ENCODE peak calls at places on chromosome 7, in ten cellular contexts. Z, R, N, B, D, E, C, H, U and A are unnamed samples.

GRCh38 chr7:84524714-84525694 is 330.4 kb upstream of the SEMA3A start:
- DNase-seq in Z (no peak), R (no peak), N (no peak), B (peak; percentile 15), D (no peak), E (no peak), C (no peak), H (peak; percentile 8), U (no peak), A (no peak)

GRCh38 chr7:159092701-159093121 is 52.0 kb downstream of the VIPR2 start:
- DNase-seq in Z (peak; percentile 24), R (no peak), N (no peak), B (no peak), D (no peak), E (no peak), C (no peak), H (no peak), U (peak; percentile 4), A (no peak)

GRCh38 chr7:97006146-97006950 is 995 bp downstream of the DLX6 start:
- DNase-seq in Z (no peak), R (no peak), N (no peak), B (peak; percentile 36), D (no peak), E (peak; percentile 45), C (peak; percentile 64), H (peak; percentile 53), U (no peak), A (no peak)

GRCh38 chr7:54841772-54842707 is 83.0 kb upstream of the SEC61G start:
- DNase-seq in Z (no peak), R (peak; percentile 62), N (no peak), B (no peak), D (peak; percentile 33), E (peak; percentile 44), C (peak; percentile 40), H (peak; percentile 52), U (peak; percentile 17), A (no peak)

GRCh38 chr7:128398016-128398840 is 11.6 kb downstream of the IMPDH1 start:
- DNase-seq in Z (peak; percentile 69), R (no peak), N (no peak), B (peak; percentile 74), D (no peak), E (peak; percentile 54), C (peak; percentile 73), H (peak; percentile 74), U (peak; percentile 69), A (peak; percentile 70)

GRCh38 chr7:29597266-29597665 is 33.6 kb downstream of the PRR15 start:
- DNase-seq in Z (no peak), R (no peak), N (no peak), B (no peak), D (no peak), E (no peak), C (no peak), H (no peak), U (no peak), A (no peak)

GRCh38 chr7:101575168-101575567 is 53.9 kb downstream of the MYL10 start:
- DNase-seq in Z (no peak), R (no peak), N (no peak), B (no peak), D (no peak), E (no peak), C (no peak), H (no peak), U (no peak), A (no peak)

GRCh38 chr7:94395141-94396041 is 696 bp downstream of the COL1A2 start:
- DNase-seq in Z (no peak), R (no peak), N (no peak), B (peak; percentile 47), D (peak; percentile 59), E (peak; percentile 69), C (peak; percentile 83), H (peak; percentile 64), U (peak; percentile 30), A (peak; percentile 44)

GRCh38 chr7:23472046-23472445 is 1.8 kb upstream of the IGF2BP3 start:
- DNase-seq in Z (no peak), R (no peak), N (no peak), B (no peak), D (no peak), E (peak; percentile 68), C (no peak), H (no peak), U (no peak), A (no peak)

GRCh38 chr7:23471090-23471859 is 984 bp upstream of the IGF2BP3 start:
- DNase-seq in Z (peak; percentile 59), R (no peak), N (no peak), B (peak; percentile 80), D (peak; percentile 72), E (peak; percentile 98), C (no peak), H (no peak), U (peak; percentile 21), A (peak; percentile 89)

GRCh38 chr7:23469961-23470250 is 385 bp downstream of the IGF2BP3 start:
- DNase-seq in Z (no peak), R (no peak), N (no peak), B (no peak), D (no peak), E (no peak), C (no peak), H (no peak), U (no peak), A (no peak)

GRCh38 chr7:23469150-23469960 is 936 bp downstream of the IGF2BP3 start:
- DNase-seq in Z (peak; percentile 52), R (no peak), N (no peak), B (no peak), D (no peak), E (peak; percentile 78), C (no peak), H (peak; percentile 12), U (no peak), A (no peak)

DNA sequence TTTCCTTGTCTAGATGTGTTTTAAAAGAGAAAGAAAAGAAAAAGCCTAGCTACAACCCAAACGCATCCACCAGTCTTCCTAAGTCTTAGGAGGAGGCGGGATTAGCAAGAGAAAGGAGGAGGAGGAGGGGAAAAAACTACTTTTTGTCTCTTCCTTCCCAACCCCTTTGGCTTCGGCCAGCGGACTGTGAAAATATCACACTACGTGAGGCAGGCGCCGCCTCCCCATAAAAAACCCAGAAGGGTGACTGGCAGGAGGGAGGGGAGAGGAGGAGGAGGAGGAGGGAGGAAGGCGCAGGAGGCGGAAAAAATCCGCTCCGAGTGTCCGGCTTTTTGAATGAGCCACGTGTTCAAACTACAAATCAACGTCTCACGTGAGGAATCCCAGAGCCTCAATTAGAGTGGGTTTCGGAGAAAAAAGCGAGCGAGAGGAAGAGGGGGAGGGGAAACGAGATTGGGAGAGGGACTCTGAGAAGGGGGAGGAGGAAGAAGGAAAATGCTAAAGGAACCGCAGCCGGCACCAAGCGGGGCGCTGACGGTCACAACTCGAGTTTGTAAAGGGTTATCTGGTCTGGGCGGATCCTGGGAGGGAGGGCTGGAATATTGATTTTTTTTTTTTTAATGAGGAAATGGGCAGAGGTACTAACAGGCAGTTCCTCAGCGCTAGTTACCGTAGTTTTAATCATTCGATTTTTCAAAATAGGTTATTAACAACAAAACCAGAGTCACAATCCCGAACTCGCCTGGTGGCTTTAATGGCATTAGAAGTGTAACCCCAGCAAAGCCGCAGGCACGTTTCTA is at the start of gene IGF2BP3:
- DNase-seq in Z (peak; percentile 51), R (no peak), N (no peak), B (peak; percentile 76), D (peak; percentile 97), E (peak; percentile 99), C (no peak), H (no peak), U (peak; percentile 24), A (peak; percentile 89)
- TF ChIP-seq POLR2A in Z (no peak), R (no peak), N (no peak), B (peak; percentile 34), D (no peak), E (peak; percentile 85), C (no peak), H (no peak), U (no peak), A (peak; percentile 60)

GRCh38 chr7:95593343-95593742 is 3.0 kb downstream of the PDK4 start:
- DNase-seq in Z (no peak), R (no peak), N (no peak), B (no peak), D (no peak), E (no peak), C (no peak), H (no peak), U (no peak), A (no peak)
- TF ChIP-seq POLR2A in Z (no peak), R (no peak), N (no peak), B (no peak), D (no peak), E (no peak), C (no peak), H (no peak), U (no peak), A (no peak)

GRCh38 chr7:80981405-80981804 is 62.6 kb upstream of the SEMA3C start:
- DNase-seq in Z (no peak), R (no peak), N (no peak), B (no peak), D (no peak), E (no peak), C (peak; percentile 17), H (no peak), U (no peak), A (no peak)

DNA sequence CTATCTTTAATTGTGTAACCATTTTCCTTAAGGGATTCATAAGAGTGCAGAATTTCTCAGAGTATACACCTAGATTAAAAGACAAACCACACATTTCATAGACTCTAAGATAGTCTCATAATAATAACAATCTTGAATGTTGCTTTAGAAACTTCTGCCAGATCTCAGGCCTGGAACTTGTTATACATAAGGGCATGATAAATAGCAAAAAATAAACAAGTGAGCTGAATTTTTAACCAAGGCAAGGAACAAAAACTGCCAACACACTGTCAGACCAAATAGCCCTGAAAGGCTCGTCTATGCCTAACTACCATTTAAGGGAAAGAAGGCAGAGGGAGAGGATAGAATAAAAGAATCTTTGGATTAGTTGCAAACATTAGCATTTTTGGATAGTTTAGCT is 65.8 kb upstream of the SEMA3C start:
- DNase-seq in Z (no peak), R (no peak), N (no peak), B (no peak), D (no peak), E (no peak), C (no peak), H (no peak), U (no peak), A (no peak)
- TF ChIP-seq POLR2A in Z (no peak), R (no peak), N (no peak), B (no peak), D (no peak), E (no peak), C (no peak), H (no peak), U (no peak), A (no peak)

GRCh38 chr7:16564023-16564380 is 37.4 kb downstream of the LRRC72 start:
- DNase-seq in Z (no peak), R (no peak), N (no peak), B (no peak), D (no peak), E (no peak), C (no peak), H (no peak), U (no peak), A (no peak)

GRCh38 chr7:16561943-16562342 is 35.3 kb downstream of the LRRC72 start:
- DNase-seq in Z (no peak), R (no peak), N (no peak), B (no peak), D (no peak), E (no peak), C (no peak), H (no peak), U (no peak), A (no peak)

GRCh38 chr7:16562456-16563220 is 36.0 kb downstream of the LRRC72 start:
- DNase-seq in Z (no peak), R (no peak), N (no peak), B (no peak), D (no peak), E (no peak), C (no peak), H (no peak), U (no peak), A (no peak)

GRCh38 chr7:16563281-16564022 is 36.8 kb downstream of the LRRC72 start:
- DNase-seq in Z (no peak), R (no peak), N (no peak), B (no peak), D (no peak), E (no peak), C (no peak), H (no peak), U (no peak), A (no peak)

DNA sequence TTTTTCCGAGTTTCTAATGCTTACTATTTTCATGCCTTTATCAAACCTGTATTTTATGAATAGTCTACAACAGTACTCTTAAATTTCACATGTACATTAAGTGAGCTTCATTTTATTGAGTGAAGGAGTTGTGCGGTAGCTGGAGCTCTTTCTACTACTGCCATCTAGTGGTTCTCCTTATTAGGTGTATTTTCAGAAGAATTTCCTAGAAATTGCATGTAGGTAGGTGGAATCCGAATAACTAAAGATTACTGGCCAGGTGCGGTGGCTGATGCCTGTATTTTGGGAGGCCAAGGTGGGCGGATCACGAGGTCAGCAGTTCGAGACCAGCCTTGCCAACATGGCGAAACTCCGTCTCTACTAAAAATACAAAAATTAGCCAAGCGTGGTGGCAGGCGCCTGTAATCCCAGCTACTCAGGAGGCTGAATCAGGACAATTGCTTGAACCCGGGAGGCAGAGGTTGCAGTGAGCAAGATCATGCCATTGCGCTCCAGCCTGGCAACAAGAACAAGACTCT is 38.3 kb downstream of the LRRC72 start:
- DNase-seq in Z (no peak), R (no peak), N (no peak), B (peak; percentile 59), D (peak; percentile 66), E (peak; percentile 66), C (no peak), H (peak; percentile 14), U (no peak), A (peak; percentile 54)
- TF ChIP-seq POLR2A in Z (no peak), R (no peak), N (no peak), B (no peak), D (no peak), E (no peak), C (no peak), H (no peak), U (no peak), A (no peak)